ENCODE peak calls at places on chromosomes 7 and 10, in seven cellular contexts. B, T, L, W, G, O and A are unnamed samples.
A peak's percentile ranks its signal among the peaks of the same experiment; 100 is the strongest.

GRCh38 chr7:28142650-28143049 is 37.9 kb downstream of the JAZF1 start:
- DNase-seq in B (no peak), T (no peak), L (no peak), W (no peak), G (no peak), O (no peak), A (no peak)

GRCh38 chr7:37031571-37032257 is 307.4 kb upstream of the AOAH start:
- DNase-seq in B (peak; percentile 100), T (peak; percentile 68), L (peak; percentile 97), W (peak; percentile 99), G (peak; percentile 100), O (peak; percentile 97), A (peak; percentile 99)

GRCh38 chr7:13797545-13797944 is 191.9 kb downstream of the ETV1 start:
- DNase-seq in B (no peak), T (no peak), L (no peak), W (no peak), G (no peak), O (no peak), A (no peak)

GRCh38 chr7:81013036-81013435 is 94.2 kb upstream of the SEMA3C start:
- DNase-seq in B (peak; percentile 48), T (no peak), L (peak; percentile 92), W (peak; percentile 76), G (peak; percentile 63), O (peak; percentile 71), A (peak; percentile 57)

GRCh38 chr7:129797224-129797789 is 155.5 kb downstream of the UBE2H start:
- DNase-seq in B (no peak), T (peak; percentile 53), L (no peak), W (no peak), G (no peak), O (no peak), A (no peak)

GRCh38 chr10:60414877-60415585 is 25.4 kb upstream of the ANK3 start:
- DNase-seq in B (peak; percentile 92), T (peak; percentile 38), L (peak; percentile 95), W (no peak), G (peak; percentile 97), O (peak; percentile 99), A (peak; percentile 95)

GRCh38 chr7:343864-344607 is 54.1 kb downstream of the FOXL3 start:
- DNase-seq in B (no peak), T (no peak), L (no peak), W (no peak), G (no peak), O (no peak), A (no peak)

GRCh38 chr7:152710134-152710404 is 34.1 kb upstream of the XRCC2 start:
- DNase-seq in B (no peak), T (no peak), L (no peak), W (no peak), G (no peak), O (no peak), A (no peak)

GRCh38 chr7:135714534-135715009 is 13.4 kb downstream of the SLC13A4 start:
- DNase-seq in B (peak; percentile 74), T (peak; percentile 70), L (peak; percentile 45), W (peak; percentile 67), G (peak; percentile 67), O (peak; percentile 84), A (peak; percentile 52)

GRCh38 chr10:21314234-21314633 is 211.2 kb downstream of the SKIDA1 start:
- DNase-seq in B (no peak), T (no peak), L (no peak), W (no peak), G (peak; percentile 77), O (no peak), A (peak; percentile 66)

GRCh38 chr10:18216482-18216881 is 76.3 kb downstream of the CACNB2 start:
- DNase-seq in B (peak; percentile 62), T (no peak), L (no peak), W (no peak), G (peak; percentile 28), O (peak; percentile 45), A (no peak)

GRCh38 chr7:129702316-129702715 is 90.8 kb downstream of the NRF1 start:
- DNase-seq in B (peak; percentile 63), T (no peak), L (no peak), W (no peak), G (peak; percentile 82), O (no peak), A (peak; percentile 77)

GRCh38 chr7:4234498-4234855 is 447.6 kb upstream of the FOXK1 start:
- DNase-seq in B (no peak), T (no peak), L (no peak), W (no peak), G (no peak), O (no peak), A (no peak)

GRCh38 chr10:33306126-33306525 is 28.3 kb downstream of the NRP1 start:
- DNase-seq in B (peak; percentile 59), T (no peak), L (no peak), W (no peak), G (peak; percentile 65), O (no peak), A (peak; percentile 58)

GRCh38 chr10:33302188-33302829 is 32.2 kb downstream of the NRP1 start:
- DNase-seq in B (no peak), T (no peak), L (no peak), W (no peak), G (no peak), O (no peak), A (no peak)

GRCh38 chr10:33304553-33304952 is 29.9 kb downstream of the NRP1 start:
- DNase-seq in B (no peak), T (no peak), L (no peak), W (no peak), G (no peak), O (no peak), A (no peak)

GRCh38 chr10:33301097-33301789 is 33.2 kb downstream of the NRP1 start:
- DNase-seq in B (no peak), T (no peak), L (no peak), W (no peak), G (no peak), O (no peak), A (no peak)

DNA sequence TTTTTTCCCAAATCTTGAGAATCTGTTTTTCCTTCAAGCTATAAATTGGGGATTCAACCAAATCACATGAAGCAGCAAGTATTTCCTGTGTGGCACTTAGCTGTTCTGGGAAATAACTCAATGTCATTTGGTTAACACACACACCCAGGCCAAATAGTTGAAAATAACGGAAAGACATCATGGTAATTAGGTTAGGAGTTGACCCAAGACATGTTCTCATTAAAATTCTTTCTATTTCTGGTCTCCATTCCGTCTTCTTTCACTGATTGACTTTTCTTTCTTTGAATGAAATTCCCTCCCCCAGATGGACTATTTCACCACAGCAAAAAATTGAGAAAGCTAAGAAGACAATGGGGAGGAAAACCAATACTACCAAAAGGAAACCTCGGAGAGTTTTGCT is 30.5 kb downstream of the NRP1 start:
- DNase-seq in B (no peak), T (no peak), L (no peak), W (no peak), G (no peak), O (no peak), A (no peak)
- H3K27ac ChIP-seq in B (no peak overlapping the region), T (no peak overlapping the region), L (no peak overlapping the region), W (no peak overlapping the region), G (no peak overlapping the region), O (no peak overlapping the region), A (no peak overlapping the region)

GRCh38 chr7:87627634-87627994 is 584 bp upstream of the RUNDC3B start:
- DNase-seq in B (no peak), T (no peak), L (no peak), W (no peak), G (no peak), O (no peak), A (no peak)
- H3K9ac ChIP-seq in B (no peak overlapping the region), T (no peak overlapping the region), L (no peak overlapping the region), W (no peak overlapping the region), G (no peak overlapping the region), O (no peak overlapping the region), A (peak overlapping the region; percentile 72)

GRCh38 chr7:102974366-102975236 is 61.8 kb downstream of the LRRC17 start:
- DNase-seq in B (no peak), T (peak; percentile 41), L (no peak), W (no peak), G (no peak), O (peak; percentile 8), A (no peak)
- TF ChIP-seq CTCF in B (no peak), T (peak; percentile 63), L (no peak), W (peak; percentile 42), G (peak; percentile 13), O (no peak), A (no peak)

GRCh38 chr7:44200699-44201461 is at the start of gene YKT6:
- DNase-seq in B (peak; percentile 93), T (peak; percentile 95), L (peak; percentile 97), W (peak; percentile 94), G (peak; percentile 94), O (peak; percentile 98), A (peak; percentile 88)
- H3K27ac ChIP-seq in B (peak within 1 kb of the TSS; percentile 94), T (no peak within 1 kb of the TSS), L (peak within 1 kb of the TSS; percentile 55), W (peak within 1 kb of the TSS; percentile 57), G (peak within 1 kb of the TSS; percentile 73), O (peak within 1 kb of the TSS; percentile 27), A (peak within 1 kb of the TSS; percentile 66)

GRCh38 chr10:4685495-4685894 is 140.5 kb upstream of the AKR1E2 start:
- DNase-seq in B (no peak), T (no peak), L (no peak), W (no peak), G (peak; percentile 36), O (no peak), A (peak; percentile 19)
- H3K9ac ChIP-seq in B (no peak overlapping the region), T (no peak overlapping the region), L (peak overlapping the region; percentile 99), W (peak overlapping the region; percentile 51), G (no peak overlapping the region), O (peak overlapping the region; percentile 88), A (peak overlapping the region; percentile 80)